ENCODE peak calls at places on chromosome 18, in five cellular contexts. S is substantia nigra, B is AG09319, T is H54, F is transverse colon. U is an unnamed sample.
A peak's percentile ranks its signal among the peaks of the same experiment; 100 is the strongest.

GRCh38 chr18:26911840-26912239 is 46.3 kb upstream of the AQP4 start:
- DNase-seq in S (no peak), B (no peak), T (no peak), F (no peak), U (no peak)

GRCh38 chr18:58117685-58118403 is 73.8 kb downstream of the NEDD4L start:
- DNase-seq in S (no peak), B (no peak), T (peak; percentile 37), F (peak; percentile 63), U (no peak)

GRCh38 chr18:62828091-62828640 is 112.8 kb downstream of the PHLPP1 start:
- DNase-seq in S (no peak), B (no peak), T (no peak), F (no peak), U (no peak)

GRCh38 chr18:74496508-74497307 is 545 bp downstream of the CNDP2 start:
- DNase-seq in S (peak; percentile 80), B (no peak), T (peak; percentile 12), F (peak; percentile 70), U (no peak)

GRCh38 chr18:59005266-59005665 is 134.4 kb upstream of the SEC11C start:
- DNase-seq in S (no peak), B (no peak), T (no peak), F (no peak), U (no peak)

GRCh38 chr18:62973689-62974088 is 258.3 kb downstream of the PHLPP1 start:
- DNase-seq in S (no peak), B (no peak), T (no peak), F (no peak), U (no peak)

GRCh38 chr18:79624356-79624961 is 55.1 kb upstream of the CTDP1 start:
- DNase-seq in S (no peak), B (no peak), T (no peak), F (peak; percentile 1), U (no peak)

GRCh38 chr18:59055345-59056032 is 84.2 kb upstream of the SEC11C start:
- DNase-seq in S (no peak), B (no peak), T (no peak), F (no peak), U (no peak)

GRCh38 chr18:45321520-45321919 is 293.8 kb upstream of the SLC14A2 start:
- DNase-seq in S (no peak), B (no peak), T (no peak), F (no peak), U (no peak)

GRCh38 chr18:51531496-51531895 is 334.0 kb upstream of the MEX3C start:
- DNase-seq in S (no peak), B (no peak), T (no peak), F (no peak), U (no peak)

GRCh38 chr18:40096675-40097074 is 1858.4 kb upstream of the PIK3C3 start:
- DNase-seq in S (no peak), B (no peak), T (no peak), F (no peak), U (no peak)

GRCh38 chr18:38900445-38900844 is 1334.8 kb upstream of the CELF4 start:
- DNase-seq in S (no peak), B (no peak), T (no peak), F (no peak), U (no peak)

GRCh38 chr18:11512096-11513030 is 97.0 kb upstream of the SLC35G4 start:
- DNase-seq in S (no peak), B (no peak), T (no peak), F (no peak), U (no peak)

GRCh38 chr18:29882620-29883019 is 1159.9 kb downstream of the DSC3 start:
- DNase-seq in S (no peak), B (no peak), T (no peak), F (no peak), U (no peak)

GRCh38 chr18:8949206-8949605 is 153.3 kb upstream of the NDUFV2 start:
- DNase-seq in S (no peak), B (no peak), T (no peak), F (no peak), U (peak; percentile 10)

GRCh38 chr18:35132284-35132910 is 91.2 kb downstream of the MAPRE2 start:
- DNase-seq in S (no peak), B (no peak), T (no peak), F (no peak), U (no peak)

GRCh38 chr18:76451475-76452331 is 43.3 kb downstream of the ZNF516 start:
- DNase-seq in S (no peak), B (no peak), T (no peak), F (no peak), U (no peak)

GRCh38 chr18:56086176-56086575 is 498.2 kb upstream of the TCF4 start:
- DNase-seq in S (no peak), B (no peak), T (no peak), F (no peak), U (no peak)

GRCh38 chr18:46536215-46536874 is 120.7 kb downstream of the LOXHD1 start:
- DNase-seq in S (no peak), B (no peak), T (peak; percentile 62), F (no peak), U (no peak)

GRCh38 chr18:11268691-11269686 is 119.6 kb upstream of the PIEZO2 start:
- DNase-seq in S (no peak), B (no peak), T (no peak), F (no peak), U (no peak)

GRCh38 chr18:47247833-47248609 is 3.4 kb downstream of the SKOR2 start:
- DNase-seq in S (no peak), B (no peak), T (no peak), F (no peak), U (no peak)

GRCh38 chr18:34938102-34938501 is 103.1 kb upstream of the MAPRE2 start:
- DNase-seq in S (no peak), B (no peak), T (no peak), F (no peak), U (no peak)

GRCh38 chr18:24763765-24764548 is 303.5 kb downstream of the HRH4 start:
- DNase-seq in S (no peak), B (peak; percentile 81), T (no peak), F (no peak), U (no peak)

GRCh38 chr18:68800075-68800474 is 2.2 kb downstream of the CCDC102B start:
- DNase-seq in S (no peak), B (no peak), T (no peak), F (no peak), U (no peak)

GRCh38 chr18:58993260-58993659 is 128.6 kb downstream of the ZNF532 start:
- DNase-seq in S (no peak), B (peak; percentile 77), T (no peak), F (no peak), U (no peak)

GRCh38 chr18:74896390-74896991 is 298.8 kb downstream of the ZNF407 start:
- DNase-seq in S (no peak), B (no peak), T (no peak), F (peak; percentile 55), U (peak; percentile 68)

GRCh38 chr18:46629356-46629755 is 27.7 kb downstream of the LOXHD1 start:
- DNase-seq in S (no peak), B (no peak), T (no peak), F (no peak), U (no peak)

GRCh38 chr18:9613550-9614400 is 584 bp downstream of the PPP4R1 start:
- DNase-seq in S (peak; percentile 52), B (no peak), T (peak; percentile 40), F (peak; percentile 70), U (no peak)

GRCh38 chr18:80183273-80184050 is 63.9 kb downstream of the PARD6G start:
- DNase-seq in S (no peak), B (no peak), T (no peak), F (no peak), U (no peak)

GRCh38 chr18:79242246-79242645 is 153.5 kb upstream of the NFATC1 start:
- DNase-seq in S (no peak), B (no peak), T (no peak), F (no peak), U (peak; percentile 82)

GRCh38 chr18:44793685-44794084 is 113.0 kb downstream of the SETBP1 start:
- DNase-seq in S (no peak), B (no peak), T (no peak), F (no peak), U (no peak)

GRCh38 chr18:37422116-37422515 is 143.5 kb downstream of the CELF4 start:
- DNase-seq in S (no peak), B (no peak), T (no peak), F (no peak), U (no peak)

GRCh38 chr18:14189858-14190257 is 57.6 kb upstream of the ZNF519 start:
- DNase-seq in S (no peak), B (peak; percentile 18), T (no peak), F (no peak), U (no peak)